ENCODE peak calls at places on chromosomes 2 and 18, in five cellular contexts. M is CD4-positive, alpha-beta T cell; R is GOT3; Q is heart right ventricle; Z is GM12878. A is an unnamed sample.

GRCh38 chr2:32626591-32627221 is 1.1 kb upstream of the TTC27 start:
- DNase-seq in M (no peak), R (no peak), Q (no peak), Z (no peak), A (no peak)

GRCh38 chr2:108215794-108216211 is 24.0 kb upstream of the SULT1C3 start:
- DNase-seq in M (no peak), R (no peak), Q (no peak), Z (no peak), A (no peak)

GRCh38 chr2:235949567-235950472 is 218.4 kb downstream of the GBX2 start:
- DNase-seq in M (no peak), R (no peak), Q (no peak), Z (no peak), A (no peak)

GRCh38 chr2:236334122-236334876 is 70.1 kb upstream of the ASB18 start:
- DNase-seq in M (no peak), R (peak), Q (peak), Z (no peak), A (no peak)

GRCh38 chr2:130391058-130391871 is 35.4 kb downstream of the PTPN18 start:
- DNase-seq in M (peak), R (no peak), Q (peak), Z (no peak), A (peak)

GRCh38 chr2:117257369-117257768 is 557.1 kb upstream of the DDX18 start:
- DNase-seq in M (no peak), R (no peak), Q (no peak), Z (no peak), A (no peak)

GRCh38 chr2:33210626-33211025 is 263.9 kb downstream of the LTBP1 start:
- DNase-seq in M (no peak), R (no peak), Q (peak), Z (no peak), A (peak)

GRCh38 chr2:23992931-23993330 is 17.0 kb upstream of the MFSD2B start:
- DNase-seq in M (no peak), R (no peak), Q (no peak), Z (no peak), A (no peak)

GRCh38 chr2:68632026-68632425 is 11.4 kb upstream of the PROKR1 start:
- DNase-seq in M (no peak), R (no peak), Q (no peak), Z (no peak), A (no peak)

GRCh38 chr2:200225943-200226342 is 80.5 kb upstream of the SPATS2L start:
- DNase-seq in M (no peak), R (no peak), Q (no peak), Z (no peak), A (no peak)

GRCh38 chr2:135916232-135916631 is 40.0 kb upstream of the MCM6 start:
- DNase-seq in M (no peak), R (no peak), Q (no peak), Z (no peak), A (peak)

GRCh38 chr2:210617732-210618330 is 61.4 kb downstream of the CPS1 start:
- DNase-seq in M (no peak), R (no peak), Q (peak), Z (no peak), A (no peak)

GRCh38 chr2:7492719-7493118 is 575.5 kb downstream of the RNF144A start:
- DNase-seq in M (no peak), R (no peak), Q (no peak), Z (no peak), A (no peak)

GRCh38 chr18:34695300-34695699 is 14.8 kb upstream of the DTNA start:
- DNase-seq in M (no peak), R (no peak), Q (no peak), Z (no peak), A (no peak)

GRCh38 chr2:42046819-42047487 is 868 bp upstream of the PKDCC start:
- DNase-seq in M (no peak), R (no peak), Q (no peak), Z (no peak), A (no peak)

GRCh38 chr2:67854103-67854502 is 208.7 kb downstream of the C1D start:
- DNase-seq in M (no peak), R (no peak), Q (no peak), Z (no peak), A (no peak)

GRCh38 chr2:69998761-69999160 is 37.3 kb upstream of the ASPRV1 start:
- DNase-seq in M (no peak), R (no peak), Q (no peak), Z (no peak), A (no peak)

GRCh38 chr18:38313851-38314250 is 748.3 kb upstream of the CELF4 start:
- DNase-seq in M (no peak), R (no peak), Q (no peak), Z (no peak), A (no peak)

GRCh38 chr2:146642066-146642465 is 1202.8 kb upstream of the ACVR2A start:
- DNase-seq in M (no peak), R (no peak), Q (no peak), Z (no peak), A (no peak)

GRCh38 chr2:199659207-199659606 is 191.8 kb downstream of the FTCDNL1 start:
- DNase-seq in M (no peak), R (no peak), Q (peak), Z (no peak), A (no peak)

GRCh38 chr2:177772529-177772928 is 300.0 kb downstream of the PDE11A start:
- DNase-seq in M (no peak), R (no peak), Q (no peak), Z (no peak), A (no peak)

GRCh38 chr2:145751634-145752033 is 1231.7 kb upstream of the ZEB2 start:
- DNase-seq in M (no peak), R (no peak), Q (no peak), Z (peak), A (no peak)

GRCh38 chr2:54666741-54667639 is 56.5 kb upstream of the EML6 start:
- DNase-seq in M (no peak), R (no peak), Q (peak), Z (no peak), A (no peak)

GRCh38 chr18:46868171-46868921 is 49.0 kb downstream of the PIAS2 start:
- DNase-seq in M (no peak), R (no peak), Q (no peak), Z (no peak), A (no peak)

GRCh38 chr2:28665041-28665704 is 86.5 kb upstream of the PPP1CB start:
- DNase-seq in M (no peak), R (no peak), Q (peak), Z (no peak), A (no peak)

GRCh38 chr2:5325523-5325922 is 366.7 kb upstream of the SOX11 start:
- DNase-seq in M (no peak), R (no peak), Q (no peak), Z (no peak), A (no peak)

GRCh38 chr2:232767866-232768265 is 8.5 kb downstream of the KCNJ13 start:
- DNase-seq in M (no peak), R (no peak), Q (no peak), Z (no peak), A (no peak)